ENCODE peak calls at places on chromosomes 11 and 22, in six cellular contexts. One of them, this sample, is unnamed.
A peak's percentile ranks its signal among the peaks of the same experiment; 100 is the strongest.

GRCh38 chr11:109514313-109515018 is 92.5 kb downstream of the C11orf87 start:
- DNase-seq in H1: no peak
- DNase-seq in H9: no peak
- DNase-seq in IMR-90: no peak
- DNase-seq in mesenchymal stem cell: no peak
- DNase-seq in trophoblast cell: no peak
- DNase-seq in this sample: no peak

GRCh38 chr11:69417211-69418085 is 64.0 kb upstream of the LINC01488 start:
- DNase-seq in H1: no peak
- DNase-seq in H9: no peak
- DNase-seq in IMR-90: no peak
- DNase-seq in mesenchymal stem cell: no peak
- DNase-seq in trophoblast cell: peak; percentile 46
- DNase-seq in this sample: no peak

GRCh38 chr11:3613998-3614741 is 27.6 kb downstream of the ART5 start:
- DNase-seq in H1: no peak
- DNase-seq in H9: no peak
- DNase-seq in IMR-90: no peak
- DNase-seq in mesenchymal stem cell: no peak
- DNase-seq in trophoblast cell: peak; percentile 71
- DNase-seq in this sample: no peak

GRCh38 chr11:15903246-15903645 is 453.1 kb downstream of the SOX6 start:
- DNase-seq in H1: no peak
- DNase-seq in H9: no peak
- DNase-seq in IMR-90: no peak
- DNase-seq in mesenchymal stem cell: no peak
- DNase-seq in trophoblast cell: peak; percentile 58
- DNase-seq in this sample: no peak

GRCh38 chr11:100550910-100551309 is 136.2 kb upstream of the ARHGAP42 start:
- DNase-seq in H1: no peak
- DNase-seq in H9: no peak
- DNase-seq in IMR-90: no peak
- DNase-seq in mesenchymal stem cell: no peak
- DNase-seq in trophoblast cell: no peak
- DNase-seq in this sample: no peak

GRCh38 chr22:46107089-46107664 is 43.1 kb upstream of the PPARA start:
- DNase-seq in H1: no peak
- DNase-seq in H9: no peak
- DNase-seq in IMR-90: no peak
- DNase-seq in mesenchymal stem cell: no peak
- DNase-seq in trophoblast cell: no peak
- DNase-seq in this sample: no peak

GRCh38 chr11:97739892-97740782 is 1280.6 kb upstream of the CNTN5 start:
- DNase-seq in H1: no peak
- DNase-seq in H9: no peak
- DNase-seq in IMR-90: peak; percentile 59
- DNase-seq in mesenchymal stem cell: peak; percentile 87
- DNase-seq in trophoblast cell: no peak
- DNase-seq in this sample: no peak

GRCh38 chr11:96317985-96318384 is 25.0 kb downstream of the MAML2 start:
- DNase-seq in H1: no peak
- DNase-seq in H9: no peak
- DNase-seq in IMR-90: no peak
- DNase-seq in mesenchymal stem cell: no peak
- DNase-seq in trophoblast cell: no peak
- DNase-seq in this sample: no peak

GRCh38 chr11:69840371-69841169 is 21.4 kb upstream of the FGF3 start:
- DNase-seq in H1: no peak
- DNase-seq in H9: peak; percentile 28
- DNase-seq in IMR-90: no peak
- DNase-seq in mesenchymal stem cell: no peak
- DNase-seq in trophoblast cell: no peak
- DNase-seq in this sample: no peak

GRCh38 chr22:46773074-46773473 is 10.6 kb downstream of the TBC1D22A start:
- DNase-seq in H1: no peak
- DNase-seq in H9: no peak
- DNase-seq in IMR-90: no peak
- DNase-seq in mesenchymal stem cell: no peak
- DNase-seq in trophoblast cell: no peak
- DNase-seq in this sample: no peak

GRCh38 chr22:25062378-25063095 is 110.0 kb downstream of the KIAA1671 start:
- DNase-seq in H1: no peak
- DNase-seq in H9: no peak
- DNase-seq in IMR-90: no peak
- DNase-seq in mesenchymal stem cell: peak; percentile 18
- DNase-seq in trophoblast cell: no peak
- DNase-seq in this sample: no peak

GRCh38 chr11:73195191-73196007 is 22.7 kb upstream of the P2RY2 start:
- DNase-seq in H1: no peak
- DNase-seq in H9: no peak
- DNase-seq in IMR-90: no peak
- DNase-seq in mesenchymal stem cell: no peak
- DNase-seq in trophoblast cell: peak; percentile 96
- DNase-seq in this sample: no peak

GRCh38 chr22:17264321-17265052 is 45.3 kb upstream of the ADA2 start:
- DNase-seq in H1: no peak
- DNase-seq in H9: peak; percentile 78
- DNase-seq in IMR-90: peak; percentile 30
- DNase-seq in mesenchymal stem cell: peak; percentile 40
- DNase-seq in trophoblast cell: no peak
- DNase-seq in this sample: no peak

GRCh38 chr22:19497245-19497644 is 17.5 kb downstream of the CDC45 start:
- DNase-seq in H1: no peak
- DNase-seq in H9: no peak
- DNase-seq in IMR-90: peak; percentile 97
- DNase-seq in mesenchymal stem cell: peak; percentile 17
- DNase-seq in trophoblast cell: no peak
- DNase-seq in this sample: no peak

GRCh38 chr11:106160494-106160893 is 83.0 kb downstream of the AASDHPPT start:
- DNase-seq in H1: no peak
- DNase-seq in H9: no peak
- DNase-seq in IMR-90: no peak
- DNase-seq in mesenchymal stem cell: no peak
- DNase-seq in trophoblast cell: no peak
- DNase-seq in this sample: no peak

GRCh38 chr22:41746563-41747400 is 47.5 kb downstream of the MEI1 start:
- DNase-seq in H1: peak; percentile 46
- DNase-seq in H9: peak; percentile 87
- DNase-seq in IMR-90: peak; percentile 76
- DNase-seq in mesenchymal stem cell: peak; percentile 81
- DNase-seq in trophoblast cell: peak; percentile 94
- DNase-seq in this sample: peak; percentile 56

GRCh38 chr11:12860827-12861226 is 148.3 kb upstream of the RASSF10 start:
- DNase-seq in H1: no peak
- DNase-seq in H9: no peak
- DNase-seq in IMR-90: no peak
- DNase-seq in mesenchymal stem cell: peak; percentile 43
- DNase-seq in trophoblast cell: no peak
- DNase-seq in this sample: no peak

GRCh38 chr22:47307812-47308211 is 545.4 kb downstream of the TBC1D22A start:
- DNase-seq in H1: no peak
- DNase-seq in H9: no peak
- DNase-seq in IMR-90: peak; percentile 49
- DNase-seq in mesenchymal stem cell: no peak
- DNase-seq in trophoblast cell: no peak
- DNase-seq in this sample: no peak

GRCh38 chr11:67415501-67416304 is at the start of gene CARNS1:
- DNase-seq in H1: no peak
- DNase-seq in H9: peak; percentile 76
- DNase-seq in IMR-90: no peak
- DNase-seq in mesenchymal stem cell: no peak
- DNase-seq in trophoblast cell: no peak
- DNase-seq in this sample: no peak

GRCh38 chr11:74683279-74683871 is 47.9 kb downstream of the CHRDL2 start:
- DNase-seq in H1: no peak
- DNase-seq in H9: no peak
- DNase-seq in IMR-90: no peak
- DNase-seq in mesenchymal stem cell: no peak
- DNase-seq in trophoblast cell: peak; percentile 29
- DNase-seq in this sample: peak; percentile 26

GRCh38 chr11:73839123-73839457 is 37.6 kb downstream of the COA4 start:
- DNase-seq in H1: no peak
- DNase-seq in H9: no peak
- DNase-seq in IMR-90: no peak
- DNase-seq in mesenchymal stem cell: no peak
- DNase-seq in trophoblast cell: no peak
- DNase-seq in this sample: no peak

GRCh38 chr11:116651098-116651756 is 121.6 kb downstream of the BUD13 start:
- DNase-seq in H1: no peak
- DNase-seq in H9: peak; percentile 17
- DNase-seq in IMR-90: no peak
- DNase-seq in mesenchymal stem cell: no peak
- DNase-seq in trophoblast cell: no peak
- DNase-seq in this sample: no peak

GRCh38 chr22:46769706-46770105 is 7.3 kb downstream of the TBC1D22A start:
- DNase-seq in H1: no peak
- DNase-seq in H9: no peak
- DNase-seq in IMR-90: no peak
- DNase-seq in mesenchymal stem cell: no peak
- DNase-seq in trophoblast cell: no peak
- DNase-seq in this sample: no peak

GRCh38 chr11:73507086-73507485 is 90.8 kb downstream of the FAM168A start:
- DNase-seq in H1: no peak
- DNase-seq in H9: no peak
- DNase-seq in IMR-90: peak; percentile 72
- DNase-seq in mesenchymal stem cell: no peak
- DNase-seq in trophoblast cell: no peak
- DNase-seq in this sample: no peak

GRCh38 chr11:69899957-69900821 is 81.0 kb upstream of the FGF3 start:
- DNase-seq in H1: no peak
- DNase-seq in H9: no peak
- DNase-seq in IMR-90: no peak
- DNase-seq in mesenchymal stem cell: peak; percentile 44
- DNase-seq in trophoblast cell: no peak
- DNase-seq in this sample: no peak

GRCh38 chr11:75492181-75492820 is 33.4 kb downstream of the GDPD5 start:
- DNase-seq in H1: peak; percentile 21
- DNase-seq in H9: peak; percentile 75
- DNase-seq in IMR-90: peak; percentile 20
- DNase-seq in mesenchymal stem cell: no peak
- DNase-seq in trophoblast cell: no peak
- DNase-seq in this sample: no peak

GRCh38 chr11:35852056-35852455 is 91.8 kb upstream of the LDLRAD3 start:
- DNase-seq in H1: no peak
- DNase-seq in H9: no peak
- DNase-seq in IMR-90: no peak
- DNase-seq in mesenchymal stem cell: no peak
- DNase-seq in trophoblast cell: no peak
- DNase-seq in this sample: no peak

GRCh38 chr11:6553634-6554033 is 49.8 kb downstream of the RRP8 start:
- DNase-seq in H1: no peak
- DNase-seq in H9: no peak
- DNase-seq in IMR-90: no peak
- DNase-seq in mesenchymal stem cell: no peak
- DNase-seq in trophoblast cell: no peak
- DNase-seq in this sample: no peak

GRCh38 chr11:6557063-6557462 is 46.4 kb downstream of the RRP8 start:
- DNase-seq in H1: no peak
- DNase-seq in H9: no peak
- DNase-seq in IMR-90: no peak
- DNase-seq in mesenchymal stem cell: no peak
- DNase-seq in trophoblast cell: no peak
- DNase-seq in this sample: no peak

GRCh38 chr11:6554828-6555706 is 48.3 kb downstream of the RRP8 start:
- DNase-seq in H1: no peak
- DNase-seq in H9: no peak
- DNase-seq in IMR-90: no peak
- DNase-seq in mesenchymal stem cell: no peak
- DNase-seq in trophoblast cell: no peak
- DNase-seq in this sample: no peak

GRCh38 chr11:6557761-6558674 is 45.4 kb downstream of the RRP8 start:
- DNase-seq in H1: no peak
- DNase-seq in H9: no peak
- DNase-seq in IMR-90: no peak
- DNase-seq in mesenchymal stem cell: no peak
- DNase-seq in trophoblast cell: no peak
- DNase-seq in this sample: no peak

GRCh38 chr11:6556139-6556949 is 47.1 kb downstream of the RRP8 start:
- DNase-seq in H1: no peak
- DNase-seq in H9: no peak
- DNase-seq in IMR-90: no peak
- DNase-seq in mesenchymal stem cell: no peak
- DNase-seq in trophoblast cell: no peak
- DNase-seq in this sample: no peak
- H3K23ac ChIP-seq in H1: no peak overlapping the region
- H3K23ac ChIP-seq in H9: no peak overlapping the region
- H3K23ac ChIP-seq in IMR-90: no peak overlapping the region
- H3K23ac ChIP-seq in mesenchymal stem cell: no peak overlapping the region
- H3K23ac ChIP-seq in trophoblast cell: no peak overlapping the region
- H3K23ac ChIP-seq in this sample: peak overlapping the region; percentile 31

GRCh38 chr11:23586188-23586587 is 725.9 kb upstream of the CCDC179 start:
- DNase-seq in H1: no peak
- DNase-seq in H9: no peak
- DNase-seq in IMR-90: peak; percentile 10
- DNase-seq in mesenchymal stem cell: no peak
- DNase-seq in trophoblast cell: no peak
- DNase-seq in this sample: no peak

GRCh38 chr11:23594755-23595154 is 734.5 kb upstream of the CCDC179 start:
- DNase-seq in H1: no peak
- DNase-seq in H9: no peak
- DNase-seq in IMR-90: no peak
- DNase-seq in mesenchymal stem cell: no peak
- DNase-seq in trophoblast cell: no peak
- DNase-seq in this sample: no peak

GRCh38 chr11:23585700-23586099 is 725.4 kb upstream of the CCDC179 start:
- DNase-seq in H1: no peak
- DNase-seq in H9: no peak
- DNase-seq in IMR-90: no peak
- DNase-seq in mesenchymal stem cell: no peak
- DNase-seq in trophoblast cell: no peak
- DNase-seq in this sample: no peak

GRCh38 chr11:23590909-23591308 is 730.6 kb upstream of the CCDC179 start:
- DNase-seq in H1: no peak
- DNase-seq in H9: no peak
- DNase-seq in IMR-90: no peak
- DNase-seq in mesenchymal stem cell: no peak
- DNase-seq in trophoblast cell: no peak
- DNase-seq in this sample: no peak
- H4K91ac ChIP-seq in H1: no peak overlapping the region
- H4K91ac ChIP-seq in H9: no peak overlapping the region
- H4K91ac ChIP-seq in IMR-90: no peak overlapping the region
- H4K91ac ChIP-seq in mesenchymal stem cell: no peak overlapping the region
- H4K91ac ChIP-seq in trophoblast cell: no peak overlapping the region
- H4K91ac ChIP-seq in this sample: no peak overlapping the region

GRCh38 chr11:126839496-126839895 is 161.1 kb downstream of the KIRREL3 start:
- DNase-seq in H1: no peak
- DNase-seq in H9: no peak
- DNase-seq in IMR-90: no peak
- DNase-seq in mesenchymal stem cell: no peak
- DNase-seq in trophoblast cell: no peak
- DNase-seq in this sample: no peak
- H3K4me2 ChIP-seq in H1: no peak overlapping the region
- H3K4me2 ChIP-seq in H9: no peak overlapping the region
- H3K4me2 ChIP-seq in IMR-90: no peak overlapping the region
- H3K4me2 ChIP-seq in mesenchymal stem cell: no peak overlapping the region
- H3K4me2 ChIP-seq in trophoblast cell: no peak overlapping the region
- H3K4me2 ChIP-seq in this sample: no peak overlapping the region

GRCh38 chr22:27370987-27371386 is 430.6 kb downstream of the MN1 start:
- DNase-seq in H1: no peak
- DNase-seq in H9: no peak
- DNase-seq in IMR-90: no peak
- DNase-seq in mesenchymal stem cell: no peak
- DNase-seq in trophoblast cell: no peak
- DNase-seq in this sample: no peak
- H3K23ac ChIP-seq in H1: no peak overlapping the region
- H3K23ac ChIP-seq in H9: no peak overlapping the region
- H3K23ac ChIP-seq in IMR-90: no peak overlapping the region
- H3K23ac ChIP-seq in mesenchymal stem cell: no peak overlapping the region
- H3K23ac ChIP-seq in trophoblast cell: no peak overlapping the region
- H3K23ac ChIP-seq in this sample: no peak overlapping the region